ENCODE peak calls at places on chromosomes 11 and 22, in seven cellular contexts. One of them, this sample, is unnamed. For H3K4me1, the result is how much of the 10 kb centered on the place peaks cover.

GRCh38 chr11:12294613-12295012 is 82.8 kb upstream of the PARVA start:
- DNase-seq in right lobe of liver: no peak
- DNase-seq in uterus: no peak
- DNase-seq in heart left ventricle: no peak
- DNase-seq in pancreas: no peak
- DNase-seq in psoas muscle: no peak
- DNase-seq in tibial nerve: no peak
- DNase-seq in this sample: no peak

GRCh38 chr11:105862736-105863367 is 159.2 kb downstream of the MSANTD4 start:
- DNase-seq in right lobe of liver: no peak
- DNase-seq in uterus: no peak
- DNase-seq in heart left ventricle: no peak
- DNase-seq in pancreas: no peak
- DNase-seq in psoas muscle: no peak
- DNase-seq in tibial nerve: no peak
- DNase-seq in this sample: peak

GRCh38 chr11:2570211-2570811 is 125.5 kb downstream of the KCNQ1 start:
- DNase-seq in right lobe of liver: peak
- DNase-seq in uterus: no peak
- DNase-seq in heart left ventricle: peak
- DNase-seq in pancreas: no peak
- DNase-seq in psoas muscle: peak
- DNase-seq in tibial nerve: no peak
- DNase-seq in this sample: no peak

GRCh38 chr11:122197055-122197987 is 81.3 kb upstream of the BLID start:
- DNase-seq in right lobe of liver: no peak
- DNase-seq in uterus: peak
- DNase-seq in heart left ventricle: no peak
- DNase-seq in pancreas: no peak
- DNase-seq in psoas muscle: no peak
- DNase-seq in tibial nerve: no peak
- DNase-seq in this sample: no peak

GRCh38 chr11:128904872-128905344 is 13.8 kb downstream of the KCNJ5 start:
- DNase-seq in right lobe of liver: no peak
- DNase-seq in uterus: no peak
- DNase-seq in heart left ventricle: peak
- DNase-seq in pancreas: peak
- DNase-seq in psoas muscle: peak
- DNase-seq in tibial nerve: no peak
- DNase-seq in this sample: no peak

GRCh38 chr11:62860835-62861563 is 19.7 kb upstream of the SLC3A2 start:
- DNase-seq in right lobe of liver: no peak
- DNase-seq in uterus: no peak
- DNase-seq in heart left ventricle: no peak
- DNase-seq in pancreas: no peak
- DNase-seq in psoas muscle: no peak
- DNase-seq in tibial nerve: no peak
- DNase-seq in this sample: peak

GRCh38 chr11:44451706-44452105 is 113.8 kb upstream of the CD82 start:
- DNase-seq in right lobe of liver: no peak
- DNase-seq in uterus: no peak
- DNase-seq in heart left ventricle: no peak
- DNase-seq in pancreas: no peak
- DNase-seq in psoas muscle: no peak
- DNase-seq in tibial nerve: no peak
- DNase-seq in this sample: no peak

GRCh38 chr22:37020192-37020479 is 594 bp downstream of the MPST start:
- DNase-seq in right lobe of liver: no peak
- DNase-seq in uterus: peak
- DNase-seq in heart left ventricle: no peak
- DNase-seq in pancreas: no peak
- DNase-seq in psoas muscle: no peak
- DNase-seq in tibial nerve: peak
- DNase-seq in this sample: no peak

GRCh38 chr22:35549338-35549737 is 8.7 kb downstream of the RASD2 start:
- DNase-seq in right lobe of liver: no peak
- DNase-seq in uterus: no peak
- DNase-seq in heart left ventricle: no peak
- DNase-seq in pancreas: no peak
- DNase-seq in psoas muscle: no peak
- DNase-seq in tibial nerve: no peak
- DNase-seq in this sample: no peak

GRCh38 chr22:41442240-41442792 is 4.3 kb downstream of the TOB2 start:
- DNase-seq in right lobe of liver: no peak
- DNase-seq in uterus: no peak
- DNase-seq in heart left ventricle: no peak
- DNase-seq in pancreas: no peak
- DNase-seq in psoas muscle: no peak
- DNase-seq in tibial nerve: no peak
- DNase-seq in this sample: no peak

GRCh38 chr11:44940424-44940823 is 10.3 kb downstream of the TP53I11 start:
- DNase-seq in right lobe of liver: no peak
- DNase-seq in uterus: no peak
- DNase-seq in heart left ventricle: no peak
- DNase-seq in pancreas: no peak
- DNase-seq in psoas muscle: no peak
- DNase-seq in tibial nerve: no peak
- DNase-seq in this sample: no peak

GRCh38 chr11:2508793-2509192 is 64.0 kb downstream of the KCNQ1 start:
- DNase-seq in right lobe of liver: no peak
- DNase-seq in uterus: no peak
- DNase-seq in heart left ventricle: peak
- DNase-seq in pancreas: no peak
- DNase-seq in psoas muscle: no peak
- DNase-seq in tibial nerve: no peak
- DNase-seq in this sample: no peak

GRCh38 chr11:108698844-108699642 is 34.2 kb downstream of the DDX10 start:
- DNase-seq in right lobe of liver: no peak
- DNase-seq in uterus: no peak
- DNase-seq in heart left ventricle: no peak
- DNase-seq in pancreas: no peak
- DNase-seq in psoas muscle: no peak
- DNase-seq in tibial nerve: no peak
- DNase-seq in this sample: no peak

GRCh38 chr11:44573333-44573732 is 7.9 kb downstream of the CD82 start:
- DNase-seq in right lobe of liver: no peak
- DNase-seq in uterus: no peak
- DNase-seq in heart left ventricle: no peak
- DNase-seq in pancreas: no peak
- DNase-seq in psoas muscle: no peak
- DNase-seq in tibial nerve: no peak
- DNase-seq in this sample: no peak

GRCh38 chr11:62556872-62557631 is 10.4 kb upstream of the AHNAK start:
- DNase-seq in right lobe of liver: no peak
- DNase-seq in uterus: no peak
- DNase-seq in heart left ventricle: no peak
- DNase-seq in pancreas: no peak
- DNase-seq in psoas muscle: peak
- DNase-seq in tibial nerve: no peak
- DNase-seq in this sample: peak

GRCh38 chr22:23376256-23376655 is 195.9 kb downstream of the BCR start:
- DNase-seq in right lobe of liver: no peak
- DNase-seq in uterus: no peak
- DNase-seq in heart left ventricle: no peak
- DNase-seq in pancreas: no peak
- DNase-seq in psoas muscle: no peak
- DNase-seq in tibial nerve: no peak
- DNase-seq in this sample: no peak

GRCh38 chr11:84056696-84057095 is 770.5 kb upstream of the CCDC90B start:
- DNase-seq in right lobe of liver: no peak
- DNase-seq in uterus: no peak
- DNase-seq in heart left ventricle: no peak
- DNase-seq in pancreas: no peak
- DNase-seq in psoas muscle: no peak
- DNase-seq in tibial nerve: no peak
- DNase-seq in this sample: no peak

GRCh38 chr11:2466869-2467694 is 22.3 kb downstream of the KCNQ1 start:
- DNase-seq in right lobe of liver: no peak
- DNase-seq in uterus: no peak
- DNase-seq in heart left ventricle: peak
- DNase-seq in pancreas: no peak
- DNase-seq in psoas muscle: no peak
- DNase-seq in tibial nerve: no peak
- DNase-seq in this sample: peak

GRCh38 chr22:24429411-24430365 is 2.3 kb downstream of the ADORA2A start:
- DNase-seq in right lobe of liver: peak
- DNase-seq in uterus: no peak
- DNase-seq in heart left ventricle: peak
- DNase-seq in pancreas: peak
- DNase-seq in psoas muscle: peak
- DNase-seq in tibial nerve: no peak
- DNase-seq in this sample: peak

DNA sequence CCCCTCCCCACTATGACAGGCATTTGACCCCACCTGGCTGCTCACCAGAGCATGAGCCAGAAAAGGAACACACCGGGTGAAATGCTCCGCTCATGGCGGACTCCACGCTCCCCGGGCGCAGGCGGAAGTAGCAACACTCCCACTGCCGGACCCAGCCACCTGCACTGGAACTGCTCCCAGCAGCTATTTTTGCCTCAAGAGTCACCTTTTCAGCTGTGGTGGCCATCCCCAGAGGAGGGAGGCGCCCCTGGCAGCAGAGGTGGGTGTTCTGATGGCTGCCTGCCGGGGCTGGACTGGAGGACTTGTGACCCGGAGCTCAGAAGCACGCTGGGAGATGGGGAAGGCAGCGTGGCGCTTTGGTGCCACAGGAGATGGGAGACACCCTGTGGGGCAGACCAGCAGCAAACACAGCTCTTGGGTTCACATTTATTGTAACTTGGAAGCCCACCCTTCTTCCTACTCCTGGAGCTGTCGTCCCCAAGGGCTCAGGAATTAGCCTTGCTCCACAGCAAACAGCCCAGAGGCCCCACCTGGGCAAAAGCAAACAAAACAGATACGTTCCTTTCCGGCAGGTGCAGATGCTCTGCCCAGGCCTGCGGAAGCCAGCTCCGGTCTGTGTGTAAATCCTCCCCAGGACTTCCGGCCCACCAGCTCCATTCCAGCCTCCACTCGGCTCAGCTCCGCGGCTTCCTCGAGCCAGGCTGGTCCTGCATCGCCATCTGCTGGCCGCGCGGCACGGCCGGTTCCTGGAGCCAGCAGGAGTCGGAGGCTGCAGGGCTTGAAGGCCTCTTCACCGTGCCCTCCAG is 3.7 kb downstream of the RPS19BP1 start:
- DNase-seq in right lobe of liver: peak
- DNase-seq in uterus: peak
- DNase-seq in heart left ventricle: peak
- DNase-seq in pancreas: peak
- DNase-seq in psoas muscle: peak
- DNase-seq in tibial nerve: peak
- DNase-seq in this sample: peak
- H3K27ac ChIP-seq in right lobe of liver: no peak
- H3K27ac ChIP-seq in uterus: peak
- H3K27ac ChIP-seq in heart left ventricle: no peak
- H3K27ac ChIP-seq in pancreas: no peak
- H3K27ac ChIP-seq in psoas muscle: peak
- H3K27ac ChIP-seq in tibial nerve: peak
- H3K27ac ChIP-seq in this sample: no peak

GRCh38 chr11:95091663-95092062 is 2.0 kb downstream of the ENDOD1 start:
- DNase-seq in right lobe of liver: no peak
- DNase-seq in uterus: no peak
- DNase-seq in heart left ventricle: no peak
- DNase-seq in pancreas: no peak
- DNase-seq in psoas muscle: no peak
- DNase-seq in tibial nerve: no peak
- DNase-seq in this sample: no peak
- H3K4me1 ChIP-seq in right lobe of liver: under half
- H3K4me1 ChIP-seq in uterus: under half
- H3K4me1 ChIP-seq in heart left ventricle: under half
- H3K4me1 ChIP-seq in pancreas: under half
- H3K4me1 ChIP-seq in psoas muscle: half or more
- H3K4me1 ChIP-seq in tibial nerve: under half
- H3K4me1 ChIP-seq in this sample: under half

DNA sequence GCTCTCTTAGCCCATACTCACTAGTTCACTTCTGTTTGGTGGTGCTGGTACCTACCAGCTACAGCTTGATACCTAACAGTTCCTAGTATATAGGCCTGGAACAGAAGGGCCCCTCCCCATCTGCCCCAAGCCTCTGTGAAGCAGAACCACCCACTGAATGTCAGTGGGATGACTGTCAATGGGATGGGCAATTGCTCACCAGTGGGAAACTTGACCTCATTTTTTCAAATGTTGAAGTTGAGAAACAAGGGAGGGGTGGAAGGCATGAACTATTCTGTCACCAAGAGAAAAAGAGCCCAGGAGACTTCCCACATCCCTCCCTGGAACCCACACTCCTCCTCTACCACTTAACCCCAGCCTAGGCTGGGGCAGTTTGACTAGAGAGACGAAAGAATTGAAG is at the start of gene NLRP10:
- DNase-seq in right lobe of liver: no peak
- DNase-seq in uterus: no peak
- DNase-seq in heart left ventricle: no peak
- DNase-seq in pancreas: no peak
- DNase-seq in psoas muscle: no peak
- DNase-seq in tibial nerve: no peak
- DNase-seq in this sample: no peak
- H3K27ac ChIP-seq in right lobe of liver: no peak
- H3K27ac ChIP-seq in uterus: no peak
- H3K27ac ChIP-seq in heart left ventricle: no peak
- H3K27ac ChIP-seq in pancreas: no peak
- H3K27ac ChIP-seq in psoas muscle: no peak
- H3K27ac ChIP-seq in tibial nerve: no peak
- H3K27ac ChIP-seq in this sample: no peak

GRCh38 chr11:46677991-46678740 is 22.3 kb downstream of the ARHGAP1 start:
- DNase-seq in right lobe of liver: no peak
- DNase-seq in uterus: no peak
- DNase-seq in heart left ventricle: no peak
- DNase-seq in pancreas: peak
- DNase-seq in psoas muscle: no peak
- DNase-seq in tibial nerve: no peak
- DNase-seq in this sample: no peak
- H3K4me1 ChIP-seq in right lobe of liver: under half
- H3K4me1 ChIP-seq in uterus: under half
- H3K4me1 ChIP-seq in heart left ventricle: under half
- H3K4me1 ChIP-seq in pancreas: under half
- H3K4me1 ChIP-seq in psoas muscle: under half
- H3K4me1 ChIP-seq in tibial nerve: under half
- H3K4me1 ChIP-seq in this sample: under half

DNA sequence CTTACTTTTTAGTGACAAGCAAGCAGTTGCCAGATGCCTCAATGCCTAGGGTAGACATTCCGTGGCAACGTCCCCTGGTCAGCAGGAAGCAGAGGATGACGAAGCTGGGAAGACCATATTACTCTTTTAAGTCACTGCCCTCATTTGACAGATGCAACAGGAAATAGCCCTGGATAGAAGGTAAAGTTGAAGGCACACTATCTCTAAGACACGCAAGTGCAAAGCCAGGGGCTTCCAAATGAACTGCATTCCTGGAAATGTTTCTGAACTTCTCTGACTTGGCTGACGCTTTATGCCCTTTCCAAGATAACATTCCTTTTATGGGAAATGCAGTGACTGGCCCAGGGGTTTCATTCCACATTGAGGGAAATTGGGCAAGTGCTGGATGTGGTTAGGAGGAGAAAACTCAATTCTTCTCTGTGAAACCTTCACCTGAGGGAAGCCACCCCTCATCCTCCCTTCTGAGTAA is 14.7 kb downstream of the PCSK7 start:
- DNase-seq in right lobe of liver: no peak
- DNase-seq in uterus: peak
- DNase-seq in heart left ventricle: no peak
- DNase-seq in pancreas: no peak
- DNase-seq in psoas muscle: no peak
- DNase-seq in tibial nerve: no peak
- DNase-seq in this sample: no peak
- H3K27ac ChIP-seq in right lobe of liver: peak
- H3K27ac ChIP-seq in uterus: peak
- H3K27ac ChIP-seq in heart left ventricle: peak
- H3K27ac ChIP-seq in pancreas: no peak
- H3K27ac ChIP-seq in psoas muscle: peak
- H3K27ac ChIP-seq in tibial nerve: peak
- H3K27ac ChIP-seq in this sample: no peak

This sample was measured in CD8-positive, alpha-beta memory T cell.